ENCODE peak calls at places on chromosomes 5 and 9, in four cellular contexts. One of them, this sample, is unnamed.

GRCh38 chr5:38755171-38755570 is 90.6 kb upstream of the OSMR start:
- DNase-seq in GM04504: peak; percentile 8
- DNase-seq in cardiac fibroblast: peak; percentile 39
- DNase-seq in amniotic stem cell: no peak
- DNase-seq in this sample: no peak

GRCh38 chr9:116941266-116941665 is 254.2 kb downstream of the TRIM32 start:
- DNase-seq in GM04504: no peak
- DNase-seq in cardiac fibroblast: no peak
- DNase-seq in amniotic stem cell: no peak
- DNase-seq in this sample: no peak

GRCh38 chr5:137718611-137719010 is 17.3 kb downstream of the KLHL3 start:
- DNase-seq in cardiac fibroblast: no peak
- DNase-seq in amniotic stem cell: no peak
- DNase-seq in GM04504: no peak
- DNase-seq in this sample: no peak

GRCh38 chr9:132575005-132575609 is 7.3 kb upstream of the BARHL1 start:
- DNase-seq in amniotic stem cell: peak; percentile 37
- DNase-seq in GM04504: peak; percentile 31
- DNase-seq in cardiac fibroblast: peak; percentile 80
- DNase-seq in this sample: peak; percentile 50

GRCh38 chr5:56616454-56617160 is 198.7 kb upstream of the MAP3K1 start:
- DNase-seq in amniotic stem cell: no peak
- DNase-seq in cardiac fibroblast: no peak
- DNase-seq in GM04504: no peak
- DNase-seq in this sample: no peak

GRCh38 chr9:37938121-37938906 is 34.4 kb upstream of the SLC25A51 start:
- DNase-seq in cardiac fibroblast: peak; percentile 78
- DNase-seq in GM04504: peak; percentile 78
- DNase-seq in amniotic stem cell: peak; percentile 62
- DNase-seq in this sample: no peak

GRCh38 chr9:82679488-82679887 is 383.5 kb downstream of the RASEF start:
- DNase-seq in cardiac fibroblast: no peak
- DNase-seq in amniotic stem cell: no peak
- DNase-seq in GM04504: no peak
- DNase-seq in this sample: no peak

GRCh38 chr5:121890297-121890858 is 38.7 kb downstream of the FTMT start:
- DNase-seq in amniotic stem cell: no peak
- DNase-seq in GM04504: no peak
- DNase-seq in cardiac fibroblast: no peak
- DNase-seq in this sample: no peak

GRCh38 chr5:33556330-33557328 is 115.9 kb downstream of the TARS1 start:
- DNase-seq in amniotic stem cell: no peak
- DNase-seq in cardiac fibroblast: no peak
- DNase-seq in GM04504: no peak
- DNase-seq in this sample: no peak

GRCh38 chr5:78293856-78294249 is 645 bp downstream of the AP3B1 start:
- DNase-seq in GM04504: no peak
- DNase-seq in cardiac fibroblast: no peak
- DNase-seq in amniotic stem cell: no peak
- DNase-seq in this sample: no peak

GRCh38 chr5:78589928-78590327 is 58.6 kb downstream of the LHFPL2 start:
- DNase-seq in cardiac fibroblast: no peak
- DNase-seq in GM04504: no peak
- DNase-seq in amniotic stem cell: no peak
- DNase-seq in this sample: no peak

GRCh38 chr9:124066783-124067563 is 55.4 kb downstream of the LHX2 start:
- DNase-seq in GM04504: no peak
- DNase-seq in cardiac fibroblast: no peak
- DNase-seq in amniotic stem cell: no peak
- DNase-seq in this sample: no peak

GRCh38 chr9:21153688-21154608 is 12.3 kb upstream of the IFNW1 start:
- DNase-seq in amniotic stem cell: no peak
- DNase-seq in GM04504: no peak
- DNase-seq in cardiac fibroblast: peak; percentile 13
- DNase-seq in this sample: no peak

This sample was measured in GM18507.